ENCODE peak calls at places on chromosome 6, in six cellular contexts. U is SK-N-MC; Y is stimulated activated CD4-positive, alpha-beta T cell treated with anti-CD3 and anti-CD28 coated beads, Interleukin-2, amount 100 ng/mL, for 24 hours; T is fibroblast of the aortic adventitia; F is HL-60; Z is H7. O is an unnamed sample.

GRCh38 chr6:3749991-3750323 is 1.6 kb downstream of the PXDC1 start:
- DNase-seq in U (no peak), Y (no peak), T (peak; percentile 92), F (no peak), Z (no peak), O (peak; percentile 52)

GRCh38 chr6:125793280-125793679 is 2.5 kb downstream of the NCOA7 start:
- DNase-seq in U (no peak), Y (no peak), T (peak; percentile 62), F (no peak), Z (peak; percentile 52), O (no peak)

GRCh38 chr6:87721311-87721710 is 19.3 kb upstream of the AKIRIN2 start:
- DNase-seq in U (no peak), Y (no peak), T (peak; percentile 63), F (no peak), Z (no peak), O (no peak)

GRCh38 chr6:136073216-136073615 is 176.9 kb downstream of the MTFR2 start:
- DNase-seq in U (no peak), Y (no peak), T (no peak), F (no peak), Z (no peak), O (no peak)

GRCh38 chr6:113219783-113220182 is 637.4 kb upstream of the MARCKS start:
- DNase-seq in U (no peak), Y (no peak), T (no peak), F (peak; percentile 21), Z (no peak), O (no peak)

GRCh38 chr6:51996296-51996947 is 91.0 kb downstream of the PKHD1 start:
- DNase-seq in U (no peak), Y (no peak), T (no peak), F (no peak), Z (no peak), O (no peak)

GRCh38 chr6:41483943-41484342 is 62.2 kb upstream of the FOXP4 start:
- DNase-seq in U (no peak), Y (no peak), T (no peak), F (no peak), Z (no peak), O (no peak)

GRCh38 chr6:108797951-108798671 is 50.1 kb upstream of the ARMC2 start:
- DNase-seq in U (no peak), Y (no peak), T (no peak), F (no peak), Z (no peak), O (no peak)

GRCh38 chr6:133047706-133048105 is 193.5 kb upstream of the EYA4 start:
- DNase-seq in U (no peak), Y (no peak), T (no peak), F (no peak), Z (no peak), O (no peak)

GRCh38 chr6:44431118-44431725 is 43.7 kb downstream of the CDC5L start:
- DNase-seq in U (peak; percentile 32), Y (peak; percentile 39), T (peak; percentile 86), F (peak; percentile 33), Z (peak; percentile 29), O (no peak)

GRCh38 chr6:21678990-21679389 is 85.4 kb downstream of the SOX4 start:
- DNase-seq in U (no peak), Y (no peak), T (peak; percentile 50), F (no peak), Z (no peak), O (no peak)

GRCh38 chr6:116022841-116023380 is 37.8 kb downstream of the FRK start:
- DNase-seq in U (no peak), Y (no peak), T (no peak), F (no peak), Z (no peak), O (no peak)

GRCh38 chr6:43897571-43898302 is 127.7 kb downstream of the VEGFA start:
- DNase-seq in U (no peak), Y (no peak), T (no peak), F (no peak), Z (no peak), O (no peak)

GRCh38 chr6:110287462-110288341 is 70.4 kb downstream of the METTL24 start:
- DNase-seq in U (no peak), Y (no peak), T (no peak), F (no peak), Z (no peak), O (no peak)

GRCh38 chr6:14269434-14269833 is 151.9 kb downstream of the CD83 start:
- DNase-seq in U (no peak), Y (no peak), T (no peak), F (no peak), Z (no peak), O (no peak)

GRCh38 chr6:152952045-152952444 is 30.8 kb downstream of the FBXO5 start:
- DNase-seq in U (no peak), Y (no peak), T (peak; percentile 54), F (no peak), Z (no peak), O (no peak)

GRCh38 chr6:136403166-136403980 is 113.7 kb upstream of the BCLAF1 start:
- DNase-seq in U (no peak), Y (no peak), T (peak; percentile 88), F (no peak), Z (no peak), O (no peak)

GRCh38 chr6:142845624-142846458 is 99.1 kb downstream of the HIVEP2 start:
- DNase-seq in U (no peak), Y (no peak), T (peak; percentile 83), F (no peak), Z (peak; percentile 37), O (peak; percentile 90)

GRCh38 chr6:21895591-21895990 is 302.0 kb downstream of the SOX4 start:
- DNase-seq in U (no peak), Y (no peak), T (no peak), F (no peak), Z (no peak), O (no peak)

GRCh38 chr6:45574885-45575284 is 197.2 kb upstream of the SUPT3H start:
- DNase-seq in U (no peak), Y (no peak), T (no peak), F (peak; percentile 82), Z (no peak), O (no peak)

GRCh38 chr6:158485411-158485810 is 74.5 kb upstream of the TMEM181 start:
- DNase-seq in U (no peak), Y (no peak), T (peak; percentile 27), F (no peak), Z (no peak), O (no peak)

GRCh38 chr6:32113386-32114352 is 4.5 kb upstream of the TNXB start:
- DNase-seq in U (no peak), Y (no peak), T (peak; percentile 99), F (no peak), Z (peak; percentile 84), O (no peak)

GRCh38 chr6:104526383-104526782 is 333.3 kb downstream of the HACE1 start:
- DNase-seq in U (no peak), Y (no peak), T (peak; percentile 5), F (no peak), Z (no peak), O (no peak)

GRCh38 chr6:114194362-114195343 is 148.2 kb downstream of the HS3ST5 start:
- DNase-seq in U (no peak), Y (no peak), T (peak; percentile 46), F (peak; percentile 47), Z (no peak), O (peak; percentile 34)

GRCh38 chr6:85670573-85670972 is 27.9 kb upstream of the SYNCRIP start:
- DNase-seq in U (no peak), Y (no peak), T (peak; percentile 69), F (peak; percentile 14), Z (no peak), O (no peak)

GRCh38 chr6:37104935-37105781 is 64.8 kb upstream of the PIM1 start:
- DNase-seq in U (no peak), Y (no peak), T (no peak), F (no peak), Z (peak; percentile 54), O (no peak)

GRCh38 chr6:51598171-51598570 is 489.2 kb downstream of the PKHD1 start:
- DNase-seq in U (no peak), Y (no peak), T (no peak), F (no peak), Z (no peak), O (no peak)

GRCh38 chr6:41288025-41288777 is 1.7 kb upstream of the TREM1 start:
- DNase-seq in U (no peak), Y (no peak), T (no peak), F (no peak), Z (no peak), O (no peak)

GRCh38 chr6:42276008-42276890 is 58.6 kb upstream of the MRPS10 start:
- DNase-seq in U (no peak), Y (no peak), T (peak; percentile 83), F (no peak), Z (no peak), O (no peak)

GRCh38 chr6:137731600-137731959 is 135.5 kb upstream of the TNFAIP3 start:
- DNase-seq in U (no peak), Y (no peak), T (no peak), F (no peak), Z (no peak), O (no peak)

GRCh38 chr6:33451606-33452005 is 2.8 kb upstream of the ZBTB9 start:
- DNase-seq in U (no peak), Y (no peak), T (no peak), F (no peak), Z (no peak), O (no peak)

GRCh38 chr6:4774715-4775590 is 1.3 kb upstream of the CDYL start:
- DNase-seq in U (no peak), Y (peak; percentile 18), T (no peak), F (peak; percentile 51), Z (peak; percentile 33), O (peak; percentile 57)

GRCh38 chr6:140464720-140465119 is 1090.3 kb upstream of the CITED2 start:
- DNase-seq in U (no peak), Y (no peak), T (no peak), F (no peak), Z (no peak), O (no peak)

GRCh38 chr6:133889557-133890301 is 816 bp downstream of the TCF21 start:
- DNase-seq in U (no peak), Y (no peak), T (peak; percentile 30), F (no peak), Z (peak; percentile 82), O (peak; percentile 78)

GRCh38 chr6:47134476-47135189 is 92.5 kb upstream of the ADGRF1 start:
- DNase-seq in U (peak; percentile 45), Y (no peak), T (peak; percentile 96), F (peak; percentile 6), Z (no peak), O (no peak)

GRCh38 chr6:155340464-155341129 is 26.3 kb upstream of the TFB1M start:
- DNase-seq in U (no peak), Y (no peak), T (peak; percentile 59), F (no peak), Z (peak; percentile 18), O (no peak)

GRCh38 chr6:113742342-113742741 is 114.8 kb upstream of the MARCKS start:
- DNase-seq in U (no peak), Y (no peak), T (peak; percentile 7), F (no peak), Z (no peak), O (no peak)